ENCODE peak calls at places on chromosomes 7 and 10, in ten cellular contexts. One of them, this sample, is unnamed.

GRCh38 chr7:22357311-22358175 is 589 bp upstream of the RAPGEF5 start:
- DNase-seq in HL-60: no peak
- DNase-seq in neural progenitor cell: peak
- DNase-seq in mammary epithelial cell: peak
- DNase-seq in RWPE1: peak
- DNase-seq in foreskin keratinocyte: peak
- DNase-seq in GM12865: no peak
- DNase-seq in B cell: no peak
- DNase-seq in stomach: no peak
- DNase-seq in fibroblast of the aortic adventitia: peak
- DNase-seq in this sample: peak

GRCh38 chr10:103793920-103794883 is 61.2 kb downstream of the SH3PXD2A start:
- DNase-seq in HL-60: no peak
- DNase-seq in neural progenitor cell: no peak
- DNase-seq in mammary epithelial cell: no peak
- DNase-seq in RWPE1: no peak
- DNase-seq in foreskin keratinocyte: no peak
- DNase-seq in GM12865: no peak
- DNase-seq in B cell: no peak
- DNase-seq in stomach: peak
- DNase-seq in fibroblast of the aortic adventitia: no peak
- DNase-seq in this sample: no peak

GRCh38 chr7:48350515-48350914 is 179.3 kb downstream of the ABCA13 start:
- DNase-seq in HL-60: peak
- DNase-seq in neural progenitor cell: no peak
- DNase-seq in mammary epithelial cell: no peak
- DNase-seq in RWPE1: no peak
- DNase-seq in foreskin keratinocyte: no peak
- DNase-seq in GM12865: no peak
- DNase-seq in B cell: no peak
- DNase-seq in stomach: no peak
- DNase-seq in fibroblast of the aortic adventitia: no peak
- DNase-seq in this sample: no peak

GRCh38 chr10:86178401-86179142 is 188.0 kb downstream of the GRID1 start:
- DNase-seq in HL-60: peak
- DNase-seq in neural progenitor cell: peak
- DNase-seq in mammary epithelial cell: no peak
- DNase-seq in RWPE1: peak
- DNase-seq in foreskin keratinocyte: no peak
- DNase-seq in GM12865: peak
- DNase-seq in B cell: no peak
- DNase-seq in stomach: no peak
- DNase-seq in fibroblast of the aortic adventitia: no peak
- DNase-seq in this sample: no peak

GRCh38 chr10:7260412-7260900 is 150.4 kb downstream of the SFMBT2 start:
- DNase-seq in HL-60: peak
- DNase-seq in neural progenitor cell: peak
- DNase-seq in mammary epithelial cell: peak
- DNase-seq in RWPE1: peak
- DNase-seq in foreskin keratinocyte: peak
- DNase-seq in GM12865: peak
- DNase-seq in B cell: peak
- DNase-seq in stomach: no peak
- DNase-seq in fibroblast of the aortic adventitia: peak
- DNase-seq in this sample: peak

GRCh38 chr7:47039089-47039648 is 542.7 kb downstream of the TNS3 start:
- DNase-seq in HL-60: no peak
- DNase-seq in neural progenitor cell: no peak
- DNase-seq in mammary epithelial cell: no peak
- DNase-seq in RWPE1: no peak
- DNase-seq in foreskin keratinocyte: no peak
- DNase-seq in GM12865: no peak
- DNase-seq in B cell: no peak
- DNase-seq in stomach: no peak
- DNase-seq in fibroblast of the aortic adventitia: no peak
- DNase-seq in this sample: no peak

GRCh38 chr10:120022357-120022756 is 129.8 kb downstream of the SEC23IP start:
- DNase-seq in HL-60: no peak
- DNase-seq in neural progenitor cell: no peak
- DNase-seq in mammary epithelial cell: peak
- DNase-seq in RWPE1: peak
- DNase-seq in foreskin keratinocyte: peak
- DNase-seq in GM12865: no peak
- DNase-seq in B cell: no peak
- DNase-seq in stomach: no peak
- DNase-seq in fibroblast of the aortic adventitia: no peak
- DNase-seq in this sample: no peak

GRCh38 chr10:97922378-97922758 is 72.7 kb downstream of the GOLGA7B start:
- DNase-seq in HL-60: no peak
- DNase-seq in neural progenitor cell: no peak
- DNase-seq in mammary epithelial cell: no peak
- DNase-seq in RWPE1: no peak
- DNase-seq in foreskin keratinocyte: no peak
- DNase-seq in GM12865: no peak
- DNase-seq in B cell: no peak
- DNase-seq in stomach: no peak
- DNase-seq in fibroblast of the aortic adventitia: no peak
- DNase-seq in this sample: no peak

GRCh38 chr10:78645053-78645787 is 423.5 kb upstream of the ZMIZ1 start:
- DNase-seq in HL-60: no peak
- DNase-seq in neural progenitor cell: no peak
- DNase-seq in mammary epithelial cell: no peak
- DNase-seq in RWPE1: no peak
- DNase-seq in foreskin keratinocyte: no peak
- DNase-seq in GM12865: no peak
- DNase-seq in B cell: no peak
- DNase-seq in stomach: no peak
- DNase-seq in fibroblast of the aortic adventitia: no peak
- DNase-seq in this sample: no peak

DNA sequence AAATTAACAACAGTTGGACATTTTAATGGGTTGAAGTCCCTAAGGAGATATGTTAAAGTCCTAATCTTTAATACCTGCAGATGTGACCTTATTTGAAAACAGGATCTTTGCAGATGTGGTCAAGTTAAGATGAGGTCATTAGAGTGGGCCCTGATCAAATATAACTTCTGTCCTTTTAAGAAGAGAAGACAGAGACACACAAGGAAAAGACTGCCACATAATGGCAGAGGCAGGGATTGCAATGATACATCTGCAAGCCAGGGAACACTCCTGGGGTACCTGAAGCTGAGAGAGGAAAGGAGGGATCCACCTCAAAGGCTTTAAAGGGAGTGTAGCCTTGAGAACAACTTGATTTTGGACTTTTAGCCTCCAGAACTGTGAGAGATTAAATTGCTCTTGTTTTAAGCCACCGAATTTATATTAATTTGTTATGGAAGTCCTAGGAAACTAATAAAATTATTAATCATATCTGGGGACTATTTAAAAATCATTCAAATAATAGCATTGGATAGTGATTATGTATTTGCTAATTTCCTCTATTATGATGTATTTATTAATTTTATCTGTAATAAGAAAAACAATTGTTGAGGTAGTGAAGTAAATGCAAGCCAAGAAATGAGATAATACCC is 700.0 kb upstream of the PCDH15 start:
- DNase-seq in HL-60: peak
- DNase-seq in neural progenitor cell: peak
- DNase-seq in mammary epithelial cell: peak
- DNase-seq in RWPE1: peak
- DNase-seq in foreskin keratinocyte: peak
- DNase-seq in GM12865: peak
- DNase-seq in B cell: no peak
- DNase-seq in stomach: no peak
- DNase-seq in fibroblast of the aortic adventitia: no peak
- DNase-seq in this sample: peak
- TF ChIP-seq CTCF in HL-60: peak
- TF ChIP-seq CTCF in neural progenitor cell: peak
- TF ChIP-seq CTCF in mammary epithelial cell: peak
- TF ChIP-seq CTCF in RWPE1: peak
- TF ChIP-seq CTCF in foreskin keratinocyte: peak
- TF ChIP-seq CTCF in GM12865: peak
- TF ChIP-seq CTCF in B cell: no peak
- TF ChIP-seq CTCF in stomach: no peak
- TF ChIP-seq CTCF in fibroblast of the aortic adventitia: no peak
- TF ChIP-seq CTCF in this sample: peak

GRCh38 chr7:128069367-128070364 is 38.4 kb upstream of the LRRC4 start:
- DNase-seq in HL-60: no peak
- DNase-seq in neural progenitor cell: no peak
- DNase-seq in mammary epithelial cell: no peak
- DNase-seq in RWPE1: no peak
- DNase-seq in foreskin keratinocyte: no peak
- DNase-seq in GM12865: no peak
- DNase-seq in B cell: no peak
- DNase-seq in stomach: no peak
- DNase-seq in fibroblast of the aortic adventitia: no peak
- DNase-seq in this sample: no peak

GRCh38 chr7:128068785-128069184 is 37.5 kb upstream of the LRRC4 start:
- DNase-seq in HL-60: no peak
- DNase-seq in neural progenitor cell: no peak
- DNase-seq in mammary epithelial cell: no peak
- DNase-seq in RWPE1: no peak
- DNase-seq in foreskin keratinocyte: no peak
- DNase-seq in GM12865: no peak
- DNase-seq in B cell: no peak
- DNase-seq in stomach: no peak
- DNase-seq in fibroblast of the aortic adventitia: no peak
- DNase-seq in this sample: no peak

GRCh38 chr7:128067983-128068382 is 36.7 kb upstream of the LRRC4 start:
- DNase-seq in HL-60: no peak
- DNase-seq in neural progenitor cell: no peak
- DNase-seq in mammary epithelial cell: no peak
- DNase-seq in RWPE1: no peak
- DNase-seq in foreskin keratinocyte: no peak
- DNase-seq in GM12865: no peak
- DNase-seq in B cell: no peak
- DNase-seq in stomach: no peak
- DNase-seq in fibroblast of the aortic adventitia: no peak
- DNase-seq in this sample: no peak

GRCh38 chr7:128065872-128066271 is 34.6 kb upstream of the LRRC4 start:
- DNase-seq in HL-60: no peak
- DNase-seq in neural progenitor cell: no peak
- DNase-seq in mammary epithelial cell: no peak
- DNase-seq in RWPE1: no peak
- DNase-seq in foreskin keratinocyte: no peak
- DNase-seq in GM12865: no peak
- DNase-seq in B cell: no peak
- DNase-seq in stomach: no peak
- DNase-seq in fibroblast of the aortic adventitia: no peak
- DNase-seq in this sample: no peak

DNA sequence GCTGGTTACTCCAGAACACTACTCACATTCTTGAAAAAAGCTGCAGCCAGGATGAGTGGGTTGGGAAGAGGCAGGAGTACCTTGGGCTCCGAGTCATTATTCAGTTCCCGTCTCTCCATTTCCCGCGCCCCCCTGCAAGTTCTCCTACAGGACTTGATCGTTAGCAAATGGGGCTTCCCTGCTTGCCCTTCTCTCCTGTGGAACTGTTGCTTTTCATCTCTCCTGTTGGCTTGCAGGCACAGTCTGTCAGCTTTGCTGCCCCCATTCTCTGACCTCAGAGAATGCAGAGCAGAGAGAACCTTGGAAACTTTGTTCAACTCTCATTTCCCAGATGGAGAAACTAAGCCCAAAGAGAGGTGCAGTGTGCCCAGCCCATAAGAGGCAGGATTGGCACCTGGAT is 35.6 kb upstream of the LRRC4 start:
- DNase-seq in HL-60: no peak
- DNase-seq in neural progenitor cell: peak
- DNase-seq in mammary epithelial cell: no peak
- DNase-seq in RWPE1: no peak
- DNase-seq in foreskin keratinocyte: no peak
- DNase-seq in GM12865: no peak
- DNase-seq in B cell: no peak
- DNase-seq in stomach: no peak
- DNase-seq in fibroblast of the aortic adventitia: no peak
- DNase-seq in this sample: no peak
- TF ChIP-seq CTCF in HL-60: no peak
- TF ChIP-seq CTCF in neural progenitor cell: peak
- TF ChIP-seq CTCF in mammary epithelial cell: no peak
- TF ChIP-seq CTCF in RWPE1: no peak
- TF ChIP-seq CTCF in foreskin keratinocyte: no peak
- TF ChIP-seq CTCF in GM12865: no peak
- TF ChIP-seq CTCF in B cell: no peak
- TF ChIP-seq CTCF in stomach: no peak
- TF ChIP-seq CTCF in fibroblast of the aortic adventitia: no peak
- TF ChIP-seq CTCF in this sample: no peak

GRCh38 chr7:66493235-66494181 is 135.2 kb upstream of the KCTD7 start:
- DNase-seq in HL-60: peak
- DNase-seq in neural progenitor cell: peak
- DNase-seq in mammary epithelial cell: peak
- DNase-seq in RWPE1: peak
- DNase-seq in foreskin keratinocyte: peak
- DNase-seq in GM12865: peak
- DNase-seq in B cell: peak
- DNase-seq in stomach: peak
- DNase-seq in fibroblast of the aortic adventitia: peak
- DNase-seq in this sample: peak
- TF ChIP-seq CTCF in HL-60: no peak
- TF ChIP-seq CTCF in neural progenitor cell: peak
- TF ChIP-seq CTCF in mammary epithelial cell: no peak
- TF ChIP-seq CTCF in RWPE1: peak
- TF ChIP-seq CTCF in foreskin keratinocyte: peak
- TF ChIP-seq CTCF in GM12865: peak
- TF ChIP-seq CTCF in B cell: no peak
- TF ChIP-seq CTCF in stomach: no peak
- TF ChIP-seq CTCF in fibroblast of the aortic adventitia: peak
- TF ChIP-seq CTCF in this sample: no peak

GRCh38 chr10:81814842-81815241 is 60.2 kb upstream of the NRG3 start:
- DNase-seq in HL-60: no peak
- DNase-seq in neural progenitor cell: no peak
- DNase-seq in mammary epithelial cell: no peak
- DNase-seq in RWPE1: no peak
- DNase-seq in foreskin keratinocyte: no peak
- DNase-seq in GM12865: no peak
- DNase-seq in B cell: no peak
- DNase-seq in stomach: no peak
- DNase-seq in fibroblast of the aortic adventitia: no peak
- DNase-seq in this sample: no peak

GRCh38 chr10:81817611-81818160 is 57.3 kb upstream of the NRG3 start:
- DNase-seq in HL-60: no peak
- DNase-seq in neural progenitor cell: no peak
- DNase-seq in mammary epithelial cell: no peak
- DNase-seq in RWPE1: no peak
- DNase-seq in foreskin keratinocyte: no peak
- DNase-seq in GM12865: no peak
- DNase-seq in B cell: no peak
- DNase-seq in stomach: no peak
- DNase-seq in fibroblast of the aortic adventitia: no peak
- DNase-seq in this sample: no peak

DNA sequence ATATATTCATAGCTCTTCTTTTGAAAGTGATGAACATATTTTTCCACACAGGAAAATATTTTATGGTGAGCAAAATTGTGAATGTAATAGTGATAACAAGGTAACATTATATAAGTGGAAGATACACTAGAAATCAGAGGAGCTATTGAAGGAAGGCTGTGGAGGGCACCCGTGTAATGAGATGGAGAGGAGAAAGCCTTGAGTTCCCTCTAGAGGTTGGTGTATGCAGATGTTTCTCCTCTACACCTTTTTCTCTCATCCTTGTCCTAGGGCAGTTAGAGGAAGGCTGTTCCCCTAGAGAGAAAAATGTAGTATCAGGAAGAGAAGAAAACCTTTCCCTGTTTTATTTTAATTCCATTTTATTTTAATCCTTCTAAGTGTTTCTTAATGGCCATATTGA is 54.6 kb upstream of the NRG3 start:
- DNase-seq in HL-60: no peak
- DNase-seq in neural progenitor cell: peak
- DNase-seq in mammary epithelial cell: no peak
- DNase-seq in RWPE1: no peak
- DNase-seq in foreskin keratinocyte: no peak
- DNase-seq in GM12865: no peak
- DNase-seq in B cell: no peak
- DNase-seq in stomach: no peak
- DNase-seq in fibroblast of the aortic adventitia: no peak
- DNase-seq in this sample: no peak
- TF ChIP-seq CTCF in HL-60: no peak
- TF ChIP-seq CTCF in neural progenitor cell: peak
- TF ChIP-seq CTCF in mammary epithelial cell: no peak
- TF ChIP-seq CTCF in RWPE1: peak
- TF ChIP-seq CTCF in foreskin keratinocyte: no peak
- TF ChIP-seq CTCF in GM12865: peak
- TF ChIP-seq CTCF in B cell: no peak
- TF ChIP-seq CTCF in stomach: no peak
- TF ChIP-seq CTCF in fibroblast of the aortic adventitia: no peak
- TF ChIP-seq CTCF in this sample: peak